ENCODE peak calls at places on chromosomes 2 and 18, in eight cellular contexts. C is nephron progenitor cell, U is endothelial cell, K is endothelial cell of umbilical vein, X is mucosa of descending colon, B is stomach, N is spleen, F is fibroblast of pulmonary artery. Z is an unnamed sample.

GRCh38 chr2:69018629-69019227 is 5.7 kb downstream of the ANTXR1 start:
- DNase-seq in K (no peak), U (no peak), B (no peak), N (no peak), F (no peak), X (no peak), C (no peak), Z (no peak)

GRCh38 chr2:145538661-145539319 is 1018.9 kb upstream of the ZEB2 start:
- DNase-seq in U (no peak), F (no peak), B (no peak), X (no peak), K (no peak), C (no peak), N (no peak), Z (no peak)

GRCh38 chr2:163667064-163667887 is 68.5 kb downstream of the FIGN start:
- DNase-seq in U (no peak), N (no peak), B (no peak), C (no peak), K (peak; percentile 96), X (no peak), F (peak; percentile 98), Z (no peak)

GRCh38 chr2:19119326-19120001 is 239.0 kb downstream of the OSR1 start:
- DNase-seq in B (no peak), C (no peak), F (no peak), U (no peak), K (no peak), N (no peak), X (no peak), Z (no peak)

GRCh38 chr2:203721770-203722169 is 15.3 kb downstream of the CD28 start:
- DNase-seq in K (no peak), U (no peak), F (no peak), X (no peak), B (no peak), C (no peak), N (no peak), Z (no peak)

GRCh38 chr2:96821113-96821512 is 5.0 kb downstream of the CNNM3 start:
- DNase-seq in F (no peak), B (no peak), U (no peak), K (no peak), X (no peak), N (no peak), C (no peak), Z (no peak)

GRCh38 chr2:41966431-41966893 is 81.4 kb upstream of the PKDCC start:
- DNase-seq in N (no peak), U (no peak), K (peak; percentile 93), B (peak; percentile 49), F (peak; percentile 94), X (peak; percentile 72), C (no peak), Z (no peak)

GRCh38 chr2:68124321-68124720 is 33.4 kb upstream of the PNO1 start:
- DNase-seq in K (no peak), C (no peak), X (no peak), U (no peak), N (no peak), F (no peak), B (no peak), Z (no peak)

GRCh38 chr18:25279961-25280360 is 72.0 kb downstream of the ZNF521 start:
- DNase-seq in F (no peak), U (no peak), B (no peak), X (no peak), C (no peak), K (no peak), N (no peak), Z (no peak)

GRCh38 chr2:231297108-231297908 is 98.2 kb upstream of the B3GNT7 start:
- DNase-seq in X (peak; percentile 77), C (peak; percentile 69), U (peak; percentile 74), N (peak; percentile 86), B (peak; percentile 69), F (peak; percentile 67), K (peak; percentile 52), Z (no peak)

GRCh38 chr2:165720526-165720925 is 73.5 kb downstream of the GALNT3 start:
- DNase-seq in N (no peak), B (no peak), C (no peak), U (no peak), K (no peak), F (peak; percentile 61), X (no peak), Z (no peak)

GRCh38 chr2:238096311-238097011 is 3.7 kb upstream of the ESPNL start:
- DNase-seq in N (no peak), X (no peak), B (peak; percentile 23), C (no peak), U (no peak), F (no peak), K (no peak), Z (peak; percentile 58)

GRCh38 chr18:48256848-48257247 is 152.3 kb downstream of the ZBTB7C start:
- DNase-seq in C (no peak), X (no peak), U (no peak), B (no peak), F (no peak), N (no peak), K (no peak), Z (no peak)

GRCh38 chr2:226796840-226797288 is 2.8 kb downstream of the IRS1 start:
- DNase-seq in B (peak; percentile 55), F (peak; percentile 21), N (no peak), C (peak; percentile 3), U (peak; percentile 48), X (peak; percentile 35), K (no peak), Z (no peak)

GRCh38 chr2:143841935-143842334 is 678.0 kb downstream of the ZEB2 start:
- DNase-seq in U (no peak), K (peak; percentile 25), C (no peak), N (no peak), F (peak; percentile 42), B (no peak), X (no peak), Z (no peak)

GRCh38 chr2:233395687-233396086 is 41.4 kb downstream of the DGKD start:
- DNase-seq in X (no peak), K (no peak), B (no peak), C (no peak), U (no peak), F (no peak), N (no peak), Z (peak; percentile 15)

GRCh38 chr2:54560146-54560881 is 104.2 kb downstream of the SPTBN1 start:
- DNase-seq in K (peak; percentile 52), U (peak; percentile 24), C (peak; percentile 25), B (no peak), X (peak; percentile 71), N (peak; percentile 82), F (peak; percentile 77), Z (no peak)

GRCh38 chr18:24672165-24672950 is 211.9 kb downstream of the HRH4 start:
- DNase-seq in B (no peak), K (no peak), U (no peak), N (no peak), C (no peak), F (no peak), X (no peak), Z (no peak)

GRCh38 chr2:136136921-136137320 is 19.0 kb upstream of the CXCR4 start:
- DNase-seq in U (no peak), C (no peak), N (no peak), X (no peak), F (no peak), B (no peak), K (no peak), Z (no peak)

GRCh38 chr2:179059026-179059680 is 9.2 kb upstream of the CCDC141 start:
- DNase-seq in B (no peak), U (no peak), N (no peak), F (no peak), K (no peak), C (no peak), X (no peak), Z (no peak)

GRCh38 chr2:97770450-97770849 is 57.1 kb downstream of the ZAP70 start:
- DNase-seq in B (no peak), N (no peak), K (no peak), U (no peak), C (no peak), F (no peak), X (no peak), Z (no peak)

GRCh38 chr2:236855866-236856855 is 229.5 kb upstream of the COPS8 start:
- DNase-seq in N (no peak), X (no peak), K (no peak), B (no peak), C (peak; percentile 48), U (no peak), F (no peak), Z (peak; percentile 66)

GRCh38 chr2:48424356-48424755 is 105.6 kb upstream of the STON1 start:
- DNase-seq in U (no peak), C (no peak), F (no peak), K (no peak), N (no peak), B (no peak), X (no peak), Z (no peak)

GRCh38 chr2:8514748-8515389 is 167.0 kb upstream of the ID2 start:
- DNase-seq in X (no peak), B (no peak), K (no peak), F (no peak), U (no peak), C (no peak), N (no peak), Z (no peak)

GRCh38 chr18:26119246-26119645 is 14.4 kb upstream of the PSMA8 start:
- DNase-seq in B (no peak), C (no peak), K (no peak), N (no peak), X (no peak), F (no peak), U (no peak), Z (no peak)

GRCh38 chr18:76819411-76820136 is 2.8 kb upstream of the ZNF236 start:
- DNase-seq in K (no peak), X (no peak), F (no peak), C (no peak), B (no peak), N (no peak), U (no peak), Z (peak; percentile 48)

GRCh38 chr2:241218131-241219029 is 29.9 kb downstream of the ANO7 start:
- DNase-seq in F (no peak), B (peak; percentile 55), U (peak; percentile 66), X (peak; percentile 42), C (peak; percentile 71), K (peak; percentile 31), N (peak; percentile 92), Z (no peak)
- TF ChIP-seq CTCF in F (no peak), B (peak; percentile 11), U (no peak), X (no peak), C (no peak), K (no peak), N (no peak), Z (peak; percentile 46)

GRCh38 chr2:154293864-154294263 is 404.6 kb upstream of the KCNJ3 start:
- DNase-seq in N (no peak), C (no peak), K (no peak), B (no peak), X (no peak), F (no peak), U (no peak), Z (no peak)
- TF ChIP-seq CTCF in N (no peak), C (no peak), K (no peak), B (no peak), X (no peak), F (no peak), U (no peak), Z (no peak)

GRCh38 chr2:147173186-147173575 is 671.6 kb upstream of the ACVR2A start:
- DNase-seq in C (no peak), N (no peak), K (no peak), B (no peak), X (no peak), F (peak; percentile 11), U (no peak), Z (no peak)
- TF ChIP-seq CTCF in C (no peak), N (no peak), K (no peak), B (no peak), X (no peak), F (no peak), U (no peak), Z (no peak)

GRCh38 chr2:111919362-111919761 is 21.0 kb downstream of the MERTK start:
- DNase-seq in U (peak; percentile 12), C (no peak), B (no peak), N (no peak), X (no peak), F (no peak), K (peak; percentile 22), Z (no peak)
- TF ChIP-seq CTCF in U (peak; percentile 25), C (no peak), B (no peak), N (no peak), X (no peak), F (peak; percentile 26), K (peak; percentile 20), Z (peak; percentile 33)